ENCODE peak calls at places on chromosomes 2 and 18, in ten cellular contexts. U is neural progenitor cell; T is heart left ventricle; Y is coronary artery; D is PC-3; Z is substantia nigra; P is CD8-positive, alpha-beta memory T cell; R is upper lobe of right lung; F is esophagus squamous epithelium; H is RWPE1. E is an unnamed sample.

GRCh38 chr18:73924316-73924715 is 223.3 kb downstream of the FBXO15 start:
- DNase-seq in U (no peak), T (no peak), Y (no peak), D (no peak), Z (no peak), P (no peak), R (no peak), F (no peak), H (no peak), E (no peak)

GRCh38 chr2:136116813-136117390 is 1.0 kb downstream of the CXCR4 start:
- DNase-seq in U (peak), T (peak), Y (no peak), D (no peak), Z (no peak), P (peak), R (peak), F (no peak), H (no peak), E (no peak)

GRCh38 chr2:23524261-23524706 is 139.3 kb downstream of the KLHL29 start:
- DNase-seq in U (no peak), T (no peak), Y (no peak), D (peak), Z (no peak), P (no peak), R (no peak), F (no peak), H (peak), E (peak)

GRCh38 chr18:11976882-11977281 is 4.4 kb upstream of the IMPA2 start:
- DNase-seq in U (no peak), T (no peak), Y (peak), D (peak), Z (no peak), P (no peak), R (no peak), F (no peak), H (no peak), E (no peak)

GRCh38 chr2:143745060-143745459 is 615.8 kb downstream of the ARHGAP15 start:
- DNase-seq in U (no peak), T (no peak), Y (no peak), D (peak), Z (no peak), P (no peak), R (no peak), F (no peak), H (no peak), E (no peak)

GRCh38 chr2:212894026-212894425 is 257.4 kb downstream of the IKZF2 start:
- DNase-seq in U (no peak), T (no peak), Y (no peak), D (no peak), Z (no peak), P (no peak), R (no peak), F (no peak), H (no peak), E (no peak)

GRCh38 chr2:226794751-226795171 is 4.9 kb downstream of the IRS1 start:
- DNase-seq in U (no peak), T (no peak), Y (no peak), D (peak), Z (no peak), P (no peak), R (no peak), F (no peak), H (peak), E (peak)

GRCh38 chr2:200320991-200321390 is 14.5 kb downstream of the SPATS2L start:
- DNase-seq in U (no peak), T (no peak), Y (no peak), D (no peak), Z (no peak), P (no peak), R (no peak), F (no peak), H (no peak), E (no peak)

GRCh38 chr2:217371681-217372297 is 511.9 kb upstream of the TNP1 start:
- DNase-seq in U (peak), T (no peak), Y (no peak), D (no peak), Z (no peak), P (no peak), R (no peak), F (no peak), H (no peak), E (no peak)

GRCh38 chr2:70930371-70931329 is 5.0 kb upstream of the ATP6V1B1 start:
- DNase-seq in U (no peak), T (no peak), Y (peak), D (no peak), Z (no peak), P (no peak), R (no peak), F (no peak), H (no peak), E (no peak)

GRCh38 chr2:114006460-114006859 is 116.6 kb downstream of the ACTR3 start:
- DNase-seq in U (no peak), T (no peak), Y (no peak), D (no peak), Z (no peak), P (no peak), R (no peak), F (no peak), H (no peak), E (no peak)

GRCh38 chr2:17375262-17375661 is 143.0 kb downstream of the RAD51AP2 start:
- DNase-seq in U (no peak), T (no peak), Y (no peak), D (no peak), Z (no peak), P (no peak), R (no peak), F (no peak), H (no peak), E (no peak)

GRCh38 chr2:95274291-95275150 is at the start of gene PROM2:
- DNase-seq in U (no peak), T (no peak), Y (no peak), D (peak), Z (no peak), P (no peak), R (peak), F (no peak), H (peak), E (no peak)

GRCh38 chr2:79799744-79800143 is 286.9 kb downstream of the CTNNA2 start:
- DNase-seq in U (no peak), T (no peak), Y (no peak), D (no peak), Z (no peak), P (no peak), R (no peak), F (no peak), H (no peak), E (no peak)

GRCh38 chr2:58923869-58924268 is 682.7 kb upstream of the FANCL start:
- DNase-seq in U (no peak), T (no peak), Y (no peak), D (peak), Z (no peak), P (no peak), R (no peak), F (no peak), H (no peak), E (no peak)

GRCh38 chr2:144642106-144642505 is 122.2 kb upstream of the ZEB2 start:
- DNase-seq in U (no peak), T (no peak), Y (no peak), D (no peak), Z (no peak), P (no peak), R (no peak), F (no peak), H (no peak), E (no peak)

GRCh38 chr2:25664531-25665307 is 8.7 kb downstream of the DTNB start:
- DNase-seq in U (peak), T (peak), Y (no peak), D (peak), Z (peak), P (no peak), R (no peak), F (no peak), H (no peak), E (peak)

GRCh38 chr2:221997100-221997499 is 301.7 kb downstream of the PAX3 start:
- DNase-seq in U (no peak), T (no peak), Y (no peak), D (peak), Z (no peak), P (no peak), R (no peak), F (no peak), H (peak), E (no peak)

GRCh38 chr18:30987479-30988241 is 54.9 kb downstream of the DSC3 start:
- DNase-seq in U (no peak), T (no peak), Y (no peak), D (peak), Z (no peak), P (no peak), R (no peak), F (peak), H (peak), E (no peak)

GRCh38 chr2:170235860-170236638 is 58.1 kb downstream of the MYO3B start:
- DNase-seq in U (peak), T (no peak), Y (no peak), D (peak), Z (no peak), P (no peak), R (no peak), F (no peak), H (peak), E (no peak)

GRCh38 chr2:111119004-111119846 is 1.5 kb upstream of the BCL2L11 start:
- DNase-seq in U (peak), T (peak), Y (no peak), D (no peak), Z (no peak), P (peak), R (peak), F (no peak), H (no peak), E (peak)

GRCh38 chr18:39271654-39272053 is 1706.1 kb upstream of the CELF4 start:
- DNase-seq in U (no peak), T (no peak), Y (no peak), D (no peak), Z (no peak), P (no peak), R (no peak), F (no peak), H (no peak), E (no peak)

GRCh38 chr2:96502891-96503636 is 2.1 kb downstream of the NEURL3 start:
- DNase-seq in U (no peak), T (no peak), Y (no peak), D (no peak), Z (no peak), P (no peak), R (no peak), F (no peak), H (no peak), E (no peak)

DNA sequence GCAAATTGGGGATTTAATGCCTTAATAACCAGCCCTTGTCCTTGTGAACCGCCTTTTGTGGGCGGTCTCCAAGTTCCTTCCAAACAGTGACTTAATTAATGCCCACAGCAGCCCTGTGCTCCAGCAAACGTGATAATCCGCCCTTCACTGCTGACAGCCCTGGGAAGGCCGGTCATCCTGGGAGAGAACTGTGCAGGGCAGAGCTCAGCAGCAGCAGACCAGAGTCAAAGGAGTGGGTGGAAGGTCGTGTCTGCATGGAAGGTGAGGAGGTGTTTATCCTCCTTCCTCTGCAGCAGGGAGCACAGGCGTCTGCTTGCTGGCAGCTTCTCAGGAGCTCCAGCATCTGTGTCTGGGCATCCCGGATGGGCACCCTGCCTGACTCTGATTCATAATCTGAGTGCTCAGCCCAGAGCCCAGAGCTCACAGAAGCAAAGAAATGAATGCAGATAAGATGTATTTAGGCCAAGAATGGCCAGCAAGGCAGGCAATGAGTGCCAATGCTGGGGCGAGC is 270.0 kb upstream of the PXDN start:
- DNase-seq in U (peak), T (peak), Y (no peak), D (no peak), Z (peak), P (no peak), R (no peak), F (no peak), H (no peak), E (no peak)
- H3K27ac ChIP-seq in U (no peak), T (no peak), Y (no peak), D (no peak), Z (peak), P (no peak), R (no peak), F (no peak), H (no peak), E (no peak)

GRCh38 chr2:108271691-108272253 is 16.9 kb upstream of the SULT1C2 start:
- DNase-seq in U (no peak), T (peak), Y (no peak), D (peak), Z (no peak), P (no peak), R (no peak), F (no peak), H (peak), E (no peak)
- H3K27ac ChIP-seq in U (no peak), T (no peak), Y (no peak), D (peak), Z (no peak), P (no peak), R (no peak), F (peak), H (no peak), E (no peak)

DNA sequence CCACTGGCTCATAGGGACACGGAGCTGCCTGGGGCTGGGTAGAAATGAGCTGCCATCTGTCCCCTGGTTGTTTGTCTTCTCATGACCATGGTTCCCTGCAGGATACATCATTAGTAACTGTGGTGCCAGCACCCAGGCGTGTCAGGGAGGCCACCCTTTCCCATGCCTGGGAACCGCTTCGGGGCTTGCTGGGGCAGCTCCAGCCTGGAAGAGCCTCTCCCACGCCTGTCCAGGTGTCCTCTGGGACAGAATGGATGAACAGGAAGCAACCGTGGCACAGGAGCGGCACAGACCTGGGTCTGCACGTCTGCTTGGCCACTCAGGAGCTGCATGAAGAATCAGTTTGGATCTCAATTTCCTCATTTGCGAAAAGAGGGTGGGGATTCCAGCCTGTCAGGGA is 34.8 kb downstream of the SDC1 start:
- DNase-seq in U (no peak), T (no peak), Y (no peak), D (no peak), Z (no peak), P (no peak), R (no peak), F (no peak), H (no peak), E (no peak)
- H3K27ac ChIP-seq in U (no peak), T (no peak), Y (no peak), D (no peak), Z (no peak), P (no peak), R (no peak), F (peak), H (peak), E (no peak)

DNA sequence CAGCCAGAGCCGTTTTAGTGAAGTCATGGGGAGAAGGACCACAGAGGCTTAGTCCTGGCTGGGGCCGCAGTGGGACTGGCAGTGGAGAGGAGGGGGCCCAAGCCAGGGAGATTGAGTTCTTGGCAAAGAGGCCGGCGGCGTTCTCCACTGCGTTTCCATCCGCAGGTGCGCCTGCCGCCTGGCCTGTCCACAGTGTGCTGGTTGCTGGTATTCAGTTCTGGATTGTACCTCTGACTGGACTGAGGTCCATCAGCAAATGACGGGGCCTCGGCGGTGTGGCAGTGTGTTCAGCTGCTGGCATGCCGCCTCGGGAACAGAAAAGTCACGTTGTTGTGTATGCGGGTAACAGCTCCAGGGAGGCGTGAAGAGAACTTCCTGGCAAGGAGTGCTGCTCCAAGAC is 36.8 kb downstream of the LRRFIP1 start:
- DNase-seq in U (no peak), T (no peak), Y (no peak), D (no peak), Z (no peak), P (no peak), R (peak), F (no peak), H (no peak), E (no peak)
- H3K27ac ChIP-seq in U (no peak), T (no peak), Y (no peak), D (no peak), Z (no peak), P (no peak), R (no peak), F (no peak), H (no peak), E (peak)

DNA sequence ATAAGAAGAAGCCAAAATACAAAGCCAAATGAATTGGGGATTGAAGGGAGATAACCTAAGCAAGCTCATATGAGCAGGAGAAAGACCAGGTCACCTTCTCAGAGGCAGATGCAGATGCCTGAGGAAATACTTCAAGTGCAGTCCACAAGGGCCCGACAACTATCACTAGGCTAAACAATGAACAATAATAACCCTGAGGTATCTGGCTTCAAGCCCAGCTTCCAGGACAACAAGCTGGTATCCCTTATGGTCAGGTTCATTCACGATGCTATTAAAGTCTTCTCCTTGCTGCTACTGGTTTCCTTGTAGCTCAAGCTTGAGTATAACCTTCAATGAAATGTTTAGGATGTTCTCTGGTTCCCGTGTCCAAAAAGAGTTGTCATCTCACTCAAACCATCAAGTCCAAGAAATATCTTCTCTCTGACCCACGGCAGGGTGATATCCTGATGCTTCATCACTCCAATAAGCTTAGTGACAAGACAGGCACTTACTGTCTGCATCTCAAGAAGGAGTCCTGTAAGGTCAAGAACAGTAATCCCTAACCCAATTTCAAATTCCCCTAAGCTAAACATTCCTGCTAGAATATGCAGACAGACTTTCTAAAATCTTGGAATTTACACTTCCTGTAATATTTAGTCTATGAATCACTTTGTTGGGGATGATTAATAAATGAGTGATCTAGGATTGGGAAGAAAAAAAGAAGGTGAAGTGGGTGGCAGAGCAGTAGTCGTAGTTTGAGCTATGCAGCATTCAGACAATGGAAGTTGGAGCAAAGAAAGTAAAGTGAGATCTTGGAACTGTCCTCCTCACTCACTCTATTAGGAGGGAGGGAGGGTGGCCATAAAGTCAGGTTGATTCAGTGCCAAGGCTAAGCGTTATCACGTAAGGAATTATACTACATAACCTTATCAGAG is 33.1 kb downstream of the CHN1 start:
- DNase-seq in U (no peak), T (peak), Y (no peak), D (peak), Z (no peak), P (no peak), R (no peak), F (no peak), H (peak), E (no peak)
- H3K27ac ChIP-seq in U (no peak), T (no peak), Y (no peak), D (peak), Z (no peak), P (no peak), R (no peak), F (no peak), H (no peak), E (no peak)

GRCh38 chr2:115976916-115977315 is 1534.5 kb downstream of the DPP10 start:
- DNase-seq in U (no peak), T (no peak), Y (no peak), D (no peak), Z (no peak), P (no peak), R (no peak), F (no peak), H (no peak), E (no peak)
- H3K27ac ChIP-seq in U (no peak), T (no peak), Y (no peak), D (no peak), Z (no peak), P (no peak), R (no peak), F (no peak), H (no peak), E (no peak)